ENCODE peak calls at places on chromosomes 6 and 20, in six cellular contexts. V is heart left ventricle, Q is K562, E is vagina, B is sigmoid colon, R is ascending aorta. C is an unnamed sample.
A peak's percentile ranks its signal among the peaks of the same experiment; 100 is the strongest.

GRCh38 chr20:60331688-60332300 is 373.6 kb downstream of the CDH26 start:
- DNase-seq in V (no peak), Q (no peak), E (no peak), B (no peak), R (no peak), C (no peak)

GRCh38 chr6:168206186-168206585 is 113.4 kb downstream of the DACT2 start:
- DNase-seq in V (no peak), Q (no peak), E (no peak), B (peak; percentile 50), R (no peak), C (no peak)

GRCh38 chr20:18928626-18929025 is 115.0 kb downstream of the SCP2D1 start:
- DNase-seq in V (no peak), Q (no peak), E (no peak), B (no peak), R (no peak), C (peak; percentile 20)

GRCh38 chr6:155237613-155238012 is 26.2 kb upstream of the CLDN20 start:
- DNase-seq in V (no peak), Q (no peak), E (no peak), B (no peak), R (no peak), C (no peak)

GRCh38 chr20:44279228-44279627 is 31.8 kb downstream of the FITM2 start:
- DNase-seq in V (no peak), Q (no peak), E (no peak), B (no peak), R (no peak), C (no peak)

GRCh38 chr6:154390034-154390433 is 33.4 kb upstream of the IPCEF1 start:
- DNase-seq in V (no peak), Q (no peak), E (no peak), B (no peak), R (no peak), C (no peak)

GRCh38 chr20:16030253-16030652 is 543.0 kb downstream of the KIF16B start:
- DNase-seq in V (no peak), Q (no peak), E (no peak), B (no peak), R (no peak), C (no peak)

GRCh38 chr6:119209452-119210205 is 131.2 kb upstream of the FAM184A start:
- DNase-seq in V (no peak), Q (no peak), E (no peak), B (no peak), R (no peak), C (no peak)

GRCh38 chr6:134165827-134166226 is 113.4 kb upstream of the SLC2A12 start:
- DNase-seq in V (no peak), Q (no peak), E (peak; percentile 29), B (no peak), R (no peak), C (no peak)

GRCh38 chr6:125197795-125198269 is 44.3 kb downstream of the TPD52L1 start:
- DNase-seq in V (peak; percentile 84), Q (no peak), E (no peak), B (peak; percentile 76), R (peak; percentile 37), C (peak; percentile 56)

GRCh38 chr20:19889011-19889953 is 127.9 kb upstream of the NAA20 start:
- DNase-seq in V (peak; percentile 71), Q (no peak), E (no peak), B (peak; percentile 77), R (no peak), C (peak; percentile 57)

GRCh38 chr6:166195861-166196238 is 28.2 kb upstream of the TBXT start:
- DNase-seq in V (no peak), Q (no peak), E (no peak), B (no peak), R (no peak), C (no peak)

GRCh38 chr6:166201878-166202277 is 34.2 kb upstream of the TBXT start:
- DNase-seq in V (no peak), Q (no peak), E (no peak), B (no peak), R (no peak), C (no peak)

GRCh38 chr6:166192557-166192956 is 24.9 kb upstream of the TBXT start:
- DNase-seq in V (no peak), Q (no peak), E (no peak), B (no peak), R (no peak), C (no peak)

GRCh38 chr6:166194885-166195860 is 27.5 kb upstream of the TBXT start:
- DNase-seq in V (no peak), Q (no peak), E (no peak), B (no peak), R (no peak), C (no peak)

DNA sequence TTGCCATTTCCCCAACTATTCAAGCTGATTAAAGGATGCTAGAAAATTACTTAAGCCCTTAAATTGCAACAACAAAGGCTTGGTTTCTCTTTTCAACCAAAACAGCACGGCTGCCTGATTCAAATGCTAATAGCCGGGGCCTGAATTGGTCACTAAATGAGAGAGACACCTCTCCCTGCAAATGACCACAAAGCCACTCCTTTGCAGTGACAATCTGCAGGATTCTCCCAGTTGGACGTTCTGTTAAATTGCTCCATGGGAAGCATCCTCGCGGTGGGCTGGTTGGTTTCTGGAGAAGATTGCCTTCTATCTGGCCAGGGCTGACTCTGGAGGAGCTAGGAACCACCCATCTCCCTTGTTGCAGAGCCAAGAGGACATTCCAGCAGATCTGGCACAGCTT is 29.7 kb upstream of the TBXT start:
- DNase-seq in V (no peak), Q (no peak), E (no peak), B (no peak), R (no peak), C (no peak)
- H3K27me3 ChIP-seq in V (no peaks in the 10 kb centered on the region), Q (peaks cover 73% of the 10 kb centered on the region), E (no peaks in the 10 kb centered on the region), B (no peaks in the 10 kb centered on the region), R (no peaks in the 10 kb centered on the region), C (no peaks in the 10 kb centered on the region)

GRCh38 chr20:23144856-23145255 is 58.7 kb upstream of the CD93 start:
- DNase-seq in V (no peak), Q (no peak), E (no peak), B (peak; percentile 22), R (no peak), C (no peak)
- H3K4me1 ChIP-seq in V (peaks cover 95% of the 10 kb centered on the region), Q (peaks cover 52% of the 10 kb centered on the region), E (peaks cover 63% of the 10 kb centered on the region), B (peaks cover 10% of the 10 kb centered on the region), R (peaks cover 67% of the 10 kb centered on the region), C (no peaks in the 10 kb centered on the region)

DNA sequence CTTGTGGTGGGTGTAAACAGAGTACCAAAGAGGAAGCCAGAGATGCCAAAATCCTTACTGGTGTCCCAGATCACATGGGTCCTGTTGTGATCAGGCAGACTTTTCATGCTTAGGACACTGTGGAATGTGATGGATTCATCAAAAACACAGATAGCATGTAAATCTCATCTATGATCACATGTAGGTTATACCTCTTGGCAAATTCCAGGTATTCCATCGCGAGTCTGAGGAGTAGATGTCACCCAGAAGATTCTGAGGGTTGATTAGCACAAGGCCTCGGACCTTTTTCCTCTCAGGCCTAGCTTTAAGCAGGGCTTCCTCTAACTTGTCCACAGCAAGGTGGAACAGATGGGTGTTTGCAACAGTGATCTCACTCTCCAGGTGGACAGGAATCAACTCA is 28.3 kb upstream of the SSR1 start:
- DNase-seq in V (no peak), Q (no peak), E (no peak), B (no peak), R (no peak), C (no peak)
- H3K27ac ChIP-seq in V (no peak overlapping the region), Q (no peak overlapping the region), E (no peak overlapping the region), B (no peak overlapping the region), R (no peak overlapping the region), C (no peak overlapping the region)

GRCh38 chr20:62597416-62598115 is 44.7 kb upstream of the SLCO4A1 start:
- DNase-seq in V (peak; percentile 24), Q (no peak), E (no peak), B (no peak), R (no peak), C (no peak)
- H3K27me3 ChIP-seq in V (peaks cover 7% of the 10 kb centered on the region), Q (peaks cover 81% of the 10 kb centered on the region), E (peaks cover 3% of the 10 kb centered on the region), B (peaks cover 24% of the 10 kb centered on the region), R (peaks cover 3% of the 10 kb centered on the region), C (no peaks in the 10 kb centered on the region)

DNA sequence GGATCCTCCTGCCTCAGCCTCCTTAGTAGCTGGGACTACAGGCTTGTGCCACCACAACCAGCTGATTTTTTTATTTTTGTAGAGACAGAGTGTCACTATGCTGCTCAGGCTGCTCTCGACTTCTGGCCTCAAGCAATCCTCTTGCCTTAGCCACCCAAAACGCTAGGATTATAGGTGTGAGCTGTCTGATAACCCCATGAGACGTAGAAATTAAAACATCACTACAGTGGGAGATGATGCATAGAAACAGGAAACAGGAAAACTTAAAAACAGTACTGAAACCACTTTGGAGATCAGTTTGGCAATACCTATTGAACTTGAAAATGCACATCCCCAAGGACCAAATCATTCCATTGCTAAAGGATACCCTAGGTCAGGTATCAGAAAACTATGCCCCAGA is 10.8 kb downstream of the SENP6 start:
- DNase-seq in V (no peak), Q (no peak), E (no peak), B (no peak), R (no peak), C (no peak)
- H3K4me1 ChIP-seq in V (peaks cover 96% of the 10 kb centered on the region), Q (peaks cover 12% of the 10 kb centered on the region), E (peaks cover 65% of the 10 kb centered on the region), B (peaks cover 81% of the 10 kb centered on the region), R (peaks cover 39% of the 10 kb centered on the region), C (peaks cover 25% of the 10 kb centered on the region)

GRCh38 chr6:44560458-44561061 is 173.1 kb downstream of the CDC5L start:
- DNase-seq in V (no peak), Q (no peak), E (no peak), B (no peak), R (no peak), C (no peak)

GRCh38 chr6:44564906-44565524 is 177.5 kb downstream of the CDC5L start:
- DNase-seq in V (no peak), Q (no peak), E (no peak), B (no peak), R (no peak), C (no peak)

GRCh38 chr6:44561062-44561591 is 173.6 kb downstream of the CDC5L start:
- DNase-seq in V (no peak), Q (no peak), E (no peak), B (no peak), R (no peak), C (no peak)

GRCh38 chr6:44561832-44562496 is 174.5 kb downstream of the CDC5L start:
- DNase-seq in V (no peak), Q (no peak), E (no peak), B (no peak), R (no peak), C (no peak)

GRCh38 chr6:44563397-44563796 is 175.9 kb downstream of the CDC5L start:
- DNase-seq in V (no peak), Q (no peak), E (no peak), B (no peak), R (no peak), C (no peak)
- H3K27ac ChIP-seq in V (no peak overlapping the region), Q (no peak overlapping the region), E (no peak overlapping the region), B (peak overlapping the region; percentile 18), R (no peak overlapping the region), C (no peak overlapping the region)

GRCh38 chr20:57913156-57913930 is 203.5 kb upstream of the PMEPA1 start:
- DNase-seq in V (no peak), Q (no peak), E (no peak), B (no peak), R (no peak), C (no peak)
- H3K27me3 ChIP-seq in V (no peaks in the 10 kb centered on the region), Q (peaks cover 1% of the 10 kb centered on the region), E (no peaks in the 10 kb centered on the region), B (no peaks in the 10 kb centered on the region), R (no peaks in the 10 kb centered on the region), C (no peaks in the 10 kb centered on the region)

C was measured in pancreas.